ENCODE peak calls at places on chromosomes 12 and 14, in five cellular contexts. U is heart right ventricle, X is right atrium auricular region, Y is AG10803, D is A549. W is an unnamed sample.

GRCh38 chr12:6852651-6853354 is 853 bp downstream of the USP5 start:
- DNase-seq in U (no peak), X (no peak), Y (peak), D (peak), W (peak)

GRCh38 chr14:69259531-69260245 is at the start of gene GALNT16:
- DNase-seq in U (peak), X (no peak), Y (no peak), D (peak), W (no peak)

GRCh38 chr12:117212563-117213190 is 22.4 kb upstream of the FBXO21 start:
- DNase-seq in U (peak), X (peak), Y (peak), D (peak), W (peak)

GRCh38 chr12:113149361-113150150 is at the start of gene CFAP73:
- DNase-seq in U (peak), X (peak), Y (peak), D (peak), W (peak)

GRCh38 chr12:19031032-19031431 is 98.5 kb upstream of the PLEKHA5 start:
- DNase-seq in U (no peak), X (no peak), Y (peak), D (peak), W (peak)

GRCh38 chr14:35124127-35124526 is 1.8 kb downstream of the PRORP start:
- DNase-seq in U (no peak), X (no peak), Y (no peak), D (no peak), W (no peak)

GRCh38 chr12:9669019-9669326 is 540 bp upstream of the CLEC2D start:
- DNase-seq in U (no peak), X (no peak), Y (no peak), D (no peak), W (no peak)

GRCh38 chr12:89573081-89573810 is 47.4 kb upstream of the POC1B start:
- DNase-seq in U (no peak), X (no peak), Y (peak), D (no peak), W (no peak)

GRCh38 chr14:104195361-104195760 is 57.0 kb downstream of the KIF26A start:
- DNase-seq in U (no peak), X (no peak), Y (no peak), D (no peak), W (no peak)

GRCh38 chr12:100375023-100375737 is 18.3 kb downstream of the SLC17A8 start:
- DNase-seq in U (peak), X (peak), Y (peak), D (no peak), W (no peak)

GRCh38 chr14:21467620-21468019 is 9.1 kb downstream of the RAB2B start:
- DNase-seq in U (no peak), X (no peak), Y (peak), D (no peak), W (peak)

GRCh38 chr14:60738843-60739508 is 4.4 kb downstream of the MNAT1 start:
- DNase-seq in U (no peak), X (no peak), Y (no peak), D (no peak), W (no peak)

GRCh38 chr12:50579757-50580267 is 75.0 kb downstream of the DIP2B start:
- DNase-seq in U (no peak), X (no peak), Y (no peak), D (peak), W (peak)

GRCh38 chr14:21039585-21040369 is 2.4 kb upstream of the RNASE7 start:
- DNase-seq in U (peak), X (no peak), Y (peak), D (peak), W (peak)

GRCh38 chr12:106893451-106893850 is 62.3 kb upstream of the TMEM263 start:
- DNase-seq in U (no peak), X (no peak), Y (no peak), D (peak), W (no peak)

GRCh38 chr12:100499416-100499815 is 25.8 kb downstream of the NR1H4 start:
- DNase-seq in U (no peak), X (no peak), Y (no peak), D (no peak), W (peak)

GRCh38 chr12:79618848-79619404 is 71.8 kb downstream of the PAWR start:
- DNase-seq in U (no peak), X (no peak), Y (peak), D (peak), W (peak)

GRCh38 chr12:10211101-10211974 is 1.3 kb upstream of the GABARAPL1 start:
- DNase-seq in U (no peak), X (peak), Y (no peak), D (no peak), W (no peak)

GRCh38 chr14:32329690-32330290 is 692 bp downstream of the AKAP6 start:
- DNase-seq in U (no peak), X (no peak), Y (no peak), D (no peak), W (no peak)

GRCh38 chr12:17829813-17830212 is 260.2 kb downstream of the RERGL start:
- DNase-seq in U (no peak), X (no peak), Y (no peak), D (no peak), W (no peak)

GRCh38 chr12:1204581-1205121 is 213.6 kb downstream of the ERC1 start:
- DNase-seq in U (no peak), X (no peak), Y (no peak), D (no peak), W (no peak)

GRCh38 chr14:28707814-28708213 is 58.8 kb upstream of the FOXG1 start:
- DNase-seq in U (no peak), X (no peak), Y (peak), D (no peak), W (peak)

GRCh38 chr12:54304187-54304810 is 3.5 kb upstream of the NFE2 start:
- DNase-seq in U (peak), X (peak), Y (peak), D (peak), W (peak)

GRCh38 chr12:45415393-45415817 is 199.5 kb downstream of the ANO6 start:
- DNase-seq in U (peak), X (peak), Y (peak), D (peak), W (peak)

GRCh38 chr14:64708148-64709004 is 4.2 kb downstream of the PLEKHG3 start:
- DNase-seq in U (peak), X (no peak), Y (no peak), D (peak), W (peak)

GRCh38 chr12:13093850-13094225 is 9.6 kb downstream of the GSG1 start:
- DNase-seq in U (no peak), X (no peak), Y (no peak), D (no peak), W (no peak)

GRCh38 chr12:120775862-120776552 is 50.4 kb downstream of the ACADS start:
- DNase-seq in U (no peak), X (no peak), Y (no peak), D (no peak), W (no peak)

GRCh38 chr12:39435531-39435930 is 7.4 kb downstream of the KIF21A start:
- DNase-seq in U (no peak), X (no peak), Y (peak), D (no peak), W (no peak)

DNA sequence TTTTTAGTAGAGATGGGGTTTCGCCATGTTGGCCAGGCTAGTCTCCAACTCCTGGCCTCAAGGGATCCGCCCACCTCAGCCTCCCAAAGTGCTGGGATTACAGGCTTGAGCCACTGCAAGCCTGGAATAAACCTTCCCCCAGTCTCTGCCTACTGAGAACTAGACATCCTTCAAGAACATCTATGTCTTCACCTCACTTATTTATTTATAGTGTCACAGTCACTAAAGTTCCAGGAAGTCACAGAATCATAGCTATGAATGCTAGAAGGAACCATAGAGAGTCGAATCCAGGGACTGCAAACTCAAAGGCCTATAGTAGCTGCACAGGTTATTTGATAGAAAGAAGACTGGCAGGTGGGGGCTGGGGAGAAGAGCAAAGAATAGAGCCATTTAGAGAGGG is 44.7 kb upstream of the NUDT4 start:
- DNase-seq in U (no peak), X (no peak), Y (no peak), D (no peak), W (no peak)
- TF ChIP-seq CTCF in U (no peak), X (no peak), Y (no peak), D (no peak), W (no peak)

GRCh38 chr14:90193925-90194324 is 62.4 kb upstream of the PSMC1 start:
- DNase-seq in U (no peak), X (no peak), Y (no peak), D (peak), W (peak)
- TF ChIP-seq CTCF in U (no peak), X (peak), Y (no peak), D (peak), W (peak)

GRCh38 chr12:52715416-52715815 is 12.1 kb upstream of the KRT77 start:
- DNase-seq in U (no peak), X (no peak), Y (no peak), D (peak), W (peak)
- TF ChIP-seq CTCF in U (no peak), X (no peak), Y (no peak), D (no peak), W (no peak)

DNA sequence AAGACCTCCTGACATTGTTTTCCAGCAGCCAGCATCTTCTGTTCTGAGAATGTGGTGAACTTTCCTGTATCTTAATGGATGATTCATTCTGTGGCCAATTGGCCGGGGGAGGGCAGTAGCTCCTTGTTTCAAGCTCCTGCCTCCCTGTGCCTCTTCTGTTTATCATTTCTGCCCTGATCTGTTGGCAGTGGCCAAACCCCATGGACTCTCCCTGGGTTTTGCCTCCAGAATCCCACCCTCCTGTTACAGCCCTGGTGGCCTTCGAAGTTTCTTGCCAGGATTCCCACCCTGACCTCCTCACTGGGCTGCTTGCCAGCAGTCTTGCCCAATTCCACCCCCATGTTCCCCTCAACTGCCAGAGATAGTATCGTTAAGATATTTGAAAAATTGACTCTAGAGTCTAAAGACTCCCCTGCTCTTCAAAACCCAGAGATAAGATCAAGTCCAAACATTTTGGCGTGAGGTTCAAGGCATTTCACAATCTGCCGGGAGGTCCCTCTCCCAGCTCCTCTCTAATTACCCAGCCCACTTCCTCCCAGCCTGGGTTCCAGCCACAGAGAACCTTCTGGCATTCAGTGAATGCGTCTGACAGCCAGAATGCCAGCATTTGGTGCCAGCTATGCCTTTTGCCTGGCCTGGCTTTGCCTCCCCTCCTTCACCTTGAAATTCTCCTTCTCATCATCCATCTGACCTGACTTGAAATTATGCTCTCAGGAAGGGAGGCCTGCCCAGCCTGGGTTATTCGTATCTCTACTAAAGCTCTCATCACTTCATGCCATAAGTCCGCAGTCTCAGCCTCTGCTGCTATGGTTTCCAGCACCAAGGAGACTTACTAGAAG is 37.7 kb upstream of the TXNRD1 start:
- DNase-seq in U (peak), X (peak), Y (peak), D (peak), W (peak)
- TF ChIP-seq CTCF in U (peak), X (no peak), Y (peak), D (peak), W (peak)

DNA sequence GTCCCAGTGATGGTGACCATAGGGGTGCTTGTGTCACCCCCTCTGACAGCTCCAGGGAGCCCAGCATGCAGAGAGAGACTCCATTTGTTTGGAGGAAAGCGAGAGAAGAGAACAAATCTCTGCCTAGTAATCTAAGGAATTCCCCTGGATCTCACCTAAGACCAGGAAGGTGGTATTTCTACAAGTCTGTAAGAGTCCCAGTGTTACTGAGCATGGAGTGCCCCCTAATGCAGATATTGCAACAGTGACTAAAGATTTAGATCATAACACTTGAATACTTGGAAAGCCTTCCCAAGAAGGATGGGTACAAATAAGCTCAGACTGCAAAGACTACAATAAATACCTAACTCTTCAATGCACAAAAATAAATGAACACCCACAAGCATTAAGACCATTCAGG is 360.4 kb upstream of the GARIN6 start:
- DNase-seq in U (no peak), X (no peak), Y (no peak), D (no peak), W (no peak)
- TF ChIP-seq CTCF in U (no peak), X (no peak), Y (no peak), D (no peak), W (no peak)

GRCh38 chr12:48442191-48442828 is 30.0 kb upstream of the ANP32D start:
- DNase-seq in U (no peak), X (no peak), Y (no peak), D (peak), W (no peak)
- TF ChIP-seq CTCF in U (no peak), X (no peak), Y (no peak), D (no peak), W (no peak)

DNA sequence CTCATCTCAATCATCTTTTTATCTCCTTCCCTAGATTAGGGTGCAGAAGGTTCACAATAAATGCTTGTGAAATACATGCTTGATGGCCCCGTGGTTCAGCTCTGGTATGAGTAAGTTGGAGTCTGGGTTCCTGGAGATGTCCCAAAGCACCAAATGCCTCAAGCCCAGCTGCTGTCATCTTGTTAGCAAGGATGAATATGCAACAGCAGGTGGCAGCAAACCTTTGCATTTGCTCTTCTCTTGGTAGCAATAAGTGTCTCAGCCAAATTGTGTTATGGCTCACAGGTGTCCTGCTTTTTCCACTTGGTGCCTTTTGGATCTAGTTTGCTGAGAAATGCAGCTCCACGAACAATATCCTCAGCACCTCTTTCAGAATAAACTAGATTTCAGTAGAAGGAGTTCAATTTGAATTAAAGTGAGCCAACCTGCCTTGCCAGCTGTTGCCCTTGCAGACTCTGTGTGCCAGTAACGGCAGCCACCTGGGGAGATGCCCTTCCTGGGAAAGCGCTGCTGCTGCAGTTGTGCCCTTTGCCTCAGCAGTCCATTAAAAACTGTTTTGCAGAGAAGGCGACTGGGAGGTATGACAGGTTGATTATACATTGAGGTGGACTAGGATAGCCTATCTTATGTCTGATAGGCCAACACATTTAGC is 417.3 kb downstream of the SNAPC1 start:
- DNase-seq in U (peak), X (no peak), Y (peak), D (peak), W (peak)
- TF ChIP-seq CTCF in U (peak), X (peak), Y (peak), D (peak), W (peak)

GRCh38 chr14:90060312-90060964 is 1.4 kb upstream of the KCNK13 start:
- DNase-seq in U (no peak), X (no peak), Y (peak), D (peak), W (peak)
- TF ChIP-seq CTCF in U (peak), X (peak), Y (peak), D (peak), W (no peak)

GRCh38 chr14:36256131-36256801 is 64.2 kb downstream of the MBIP start:
- DNase-seq in U (no peak), X (no peak), Y (peak), D (no peak), W (peak)

GRCh38 chr14:36258241-36258640 is 62.2 kb downstream of the MBIP start:
- DNase-seq in U (no peak), X (no peak), Y (no peak), D (no peak), W (no peak)

DNA sequence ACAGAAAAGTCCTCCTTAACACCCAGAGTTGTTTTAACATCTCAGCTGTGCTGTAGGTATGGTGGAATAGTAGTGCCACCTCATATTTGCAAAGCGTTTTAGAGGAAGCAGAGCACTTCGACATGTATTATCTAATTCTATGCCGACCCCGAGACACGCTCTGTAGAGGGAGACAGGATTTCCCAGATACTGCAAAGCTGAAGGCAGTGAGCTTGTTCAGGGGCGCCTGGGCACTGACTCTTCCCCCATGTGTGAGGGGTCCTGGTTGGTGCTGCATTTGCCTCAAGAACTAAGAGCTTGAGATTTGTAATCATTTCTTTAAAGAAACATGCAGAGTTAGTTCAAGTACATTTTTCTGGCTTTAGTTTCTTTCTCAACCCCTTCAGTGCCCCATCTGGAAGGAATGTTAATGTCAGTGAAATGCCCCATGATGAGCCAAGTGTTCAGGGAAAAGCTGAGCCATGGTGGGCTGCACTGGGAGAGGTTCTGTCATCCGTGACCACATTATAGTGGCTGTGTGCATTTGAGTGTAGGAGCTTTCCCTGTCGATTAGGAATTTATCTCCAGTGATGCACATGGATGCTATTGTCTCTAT is 66.3 kb downstream of the MBIP start:
- DNase-seq in U (no peak), X (no peak), Y (peak), D (no peak), W (peak)
- TF ChIP-seq CTCF in U (no peak), X (no peak), Y (peak), D (no peak), W (peak)